ENCODE peak calls at places on chromosomes 5 and 9, in nine cellular contexts. T is NCI-H69, J is epithelial cell of prostate, W is ovary, K is foreskin fibroblast, Y is NCI-H1092, C is mucosa of gallbladder, B is HEK293T, L is COR-L47. A is an unnamed sample.

GRCh38 chr9:95091574-95091970 is 225.9 kb downstream of the FANCC start:
- DNase-seq in T (no peak), J (no peak), W (no peak), K (peak; percentile 17), Y (no peak), C (no peak), B (no peak), L (no peak), A (no peak)

GRCh38 chr9:137751616-137752015 is 126.0 kb upstream of the CACNA1B start:
- DNase-seq in T (no peak), J (no peak), W (no peak), K (no peak), Y (no peak), C (no peak), B (no peak), L (no peak), A (no peak)

GRCh38 chr9:119280740-119281485 is 88.3 kb downstream of the BRINP1 start:
- DNase-seq in T (peak; percentile 15), J (no peak), W (no peak), K (no peak), Y (no peak), C (no peak), B (no peak), L (no peak), A (no peak)

GRCh38 chr9:15618540-15619331 is 65.9 kb downstream of the CCDC171 start:
- DNase-seq in T (no peak), J (no peak), W (no peak), K (no peak), Y (no peak), C (no peak), B (no peak), L (no peak), A (no peak)

GRCh38 chr9:101376117-101376866 is 8.5 kb downstream of the BAAT start:
- DNase-seq in T (no peak), J (peak; percentile 31), W (no peak), K (peak; percentile 11), Y (no peak), C (no peak), B (no peak), L (no peak), A (no peak)

GRCh38 chr5:3333105-3333504 is 262.5 kb upstream of the IRX1 start:
- DNase-seq in T (no peak), J (no peak), W (no peak), K (no peak), Y (no peak), C (no peak), B (no peak), L (no peak), A (no peak)

GRCh38 chr5:111512026-111512405 is 319 bp downstream of the STARD4 start:
- DNase-seq in T (peak; percentile 94), J (no peak), W (peak; percentile 50), K (peak; percentile 16), Y (peak; percentile 23), C (no peak), B (peak; percentile 35), L (no peak), A (peak; percentile 53)

GRCh38 chr9:110832916-110833315 is 164.3 kb downstream of the MUSK start:
- DNase-seq in T (no peak), J (no peak), W (no peak), K (no peak), Y (no peak), C (no peak), B (no peak), L (no peak), A (no peak)

GRCh38 chr9:91690540-91691249 is 259.3 kb downstream of the ROR2 start:
- DNase-seq in T (peak; percentile 65), J (peak; percentile 12), W (no peak), K (no peak), Y (no peak), C (peak; percentile 42), B (no peak), L (peak; percentile 47), A (no peak)

GRCh38 chr9:134442087-134442470 is 115.8 kb downstream of the RXRA start:
- DNase-seq in T (peak; percentile 34), J (no peak), W (peak; percentile 65), K (peak; percentile 24), Y (no peak), C (no peak), B (no peak), L (no peak), A (no peak)

GRCh38 chr9:19184144-19184917 is 46.2 kb upstream of the DENND4C start:
- DNase-seq in T (peak; percentile 44), J (no peak), W (peak; percentile 54), K (peak; percentile 96), Y (no peak), C (peak; percentile 85), B (no peak), L (no peak), A (no peak)

GRCh38 chr9:95574866-95575553 is 58.2 kb upstream of the PTCH1 start:
- DNase-seq in T (no peak), J (no peak), W (no peak), K (no peak), Y (no peak), C (no peak), B (no peak), L (no peak), A (no peak)

GRCh38 chr9:83721509-83721908 is 13.8 kb upstream of the UBQLN1 start:
- DNase-seq in T (no peak), J (no peak), W (no peak), K (no peak), Y (no peak), C (no peak), B (no peak), L (no peak), A (no peak)

GRCh38 chr9:137306546-137307254 is 4.6 kb upstream of the NRARP start:
- DNase-seq in T (no peak), J (no peak), W (peak; percentile 42), K (no peak), Y (no peak), C (no peak), B (no peak), L (no peak), A (no peak)

GRCh38 chr5:72041643-72042042 is 65.6 kb upstream of the MAP1B start:
- DNase-seq in T (no peak), J (no peak), W (no peak), K (no peak), Y (no peak), C (no peak), B (no peak), L (no peak), A (no peak)

GRCh38 chr5:115490601-115491000 is 54.0 kb downstream of the FEM1C start:
- DNase-seq in T (no peak), J (no peak), W (no peak), K (no peak), Y (no peak), C (no peak), B (no peak), L (no peak), A (no peak)

GRCh38 chr9:22005083-22005699 is 3.9 kb downstream of the CDKN2B start:
- DNase-seq in T (no peak), J (no peak), W (no peak), K (peak; percentile 21), Y (no peak), C (no peak), B (no peak), L (no peak), A (no peak)

GRCh38 chr5:123610665-123611406 is 98.9 kb downstream of the CSNK1G3 start:
- DNase-seq in T (peak; percentile 68), J (peak; percentile 1), W (no peak), K (peak; percentile 50), Y (peak; percentile 1), C (peak; percentile 24), B (peak; percentile 35), L (peak; percentile 16), A (no peak)

GRCh38 chr5:79829260-79829659 is 139.6 kb downstream of the CMYA5 start:
- DNase-seq in T (no peak), J (no peak), W (no peak), K (no peak), Y (no peak), C (no peak), B (peak; percentile 45), L (no peak), A (no peak)

A was measured in NCI-H2227 treated with DMSO at 0.1 percent for 48 hours.